ENCODE peak calls at places on chromosomes 6 and 20, in four cellular contexts. G is bronchial epithelial cell; B is CD4-positive, alpha-beta T cell; C is NCI-H1105. D is an unnamed sample.
A peak's percentile ranks its signal among the peaks of the same experiment; 100 is the strongest.

GRCh38 chr6:168499045-168499650 is 58.2 kb downstream of the SMOC2 start:
- DNase-seq in C (no peak), B (no peak), G (no peak), D (no peak)

GRCh38 chr6:44704240-44705150 is 317.0 kb downstream of the CDC5L start:
- DNase-seq in B (no peak), C (no peak), G (no peak), D (no peak)

GRCh38 chr6:291148-291696 is 1.1 kb upstream of the DUSP22 start:
- DNase-seq in C (no peak), G (peak; percentile 81), B (no peak), D (peak; percentile 53)

GRCh38 chr20:4341804-4342560 is 326.6 kb upstream of the RNF24 start:
- DNase-seq in C (no peak), B (no peak), G (peak; percentile 65), D (peak; percentile 75)

GRCh38 chr6:44342489-44342888 is at the start of gene SPATS1:
- DNase-seq in B (no peak), G (no peak), C (no peak), D (no peak)

GRCh38 chr6:72218125-72218524 is 331.8 kb downstream of the RIMS1 start:
- DNase-seq in G (peak; percentile 17), C (no peak), B (no peak), D (peak; percentile 13)

GRCh38 chr6:13813621-13814175 is 659 bp downstream of the MCUR1 start:
- DNase-seq in C (peak; percentile 80), B (peak; percentile 1), G (peak; percentile 33), D (peak; percentile 69)

GRCh38 chr6:166307082-166307980 is 861 bp downstream of the PRR18 start:
- DNase-seq in G (no peak), C (no peak), B (peak; percentile 25), D (no peak)

GRCh38 chr20:23641936-23642751 is 4.4 kb upstream of the CST3 start:
- DNase-seq in C (no peak), B (no peak), G (peak; percentile 68), D (peak; percentile 75)

GRCh38 chr6:193773-194310 is 98.4 kb upstream of the DUSP22 start:
- DNase-seq in G (no peak), B (no peak), C (no peak), D (no peak)

GRCh38 chr6:17492350-17492749 is 99.0 kb downstream of the CAP2 start:
- DNase-seq in G (no peak), C (no peak), B (no peak), D (no peak)

GRCh38 chr6:160911949-160912348 is 79.6 kb upstream of the MAP3K4 start:
- DNase-seq in B (no peak), C (no peak), G (no peak), D (no peak)